ENCODE peak calls at places on chromosome 22, in four cellular contexts. Q, I, S and B are unnamed samples.

GRCh38 chr22:43197271-43197941 is 10.5 kb upstream of the TTLL12 start:
- DNase-seq in Q (no peak), I (no peak), S (no peak), B (no peak)

GRCh38 chr22:37189011-37189466 is 992 bp upstream of the C1QTNF6 start:
- DNase-seq in Q (no peak), I (peak; percentile 35), S (no peak), B (peak; percentile 4)

GRCh38 chr22:37545703-37546435 is 14.4 kb upstream of the CDC42EP1 start:
- DNase-seq in Q (no peak), I (peak; percentile 84), S (peak; percentile 95), B (no peak)

GRCh38 chr22:20503816-20504215 is 3.6 kb upstream of the MED15 start:
- DNase-seq in Q (no peak), I (no peak), S (no peak), B (no peak)

GRCh38 chr22:19105456-19105855 is 16.8 kb downstream of the DGCR2 start:
- DNase-seq in Q (no peak), I (no peak), S (no peak), B (no peak)

GRCh38 chr22:19984201-19984753 is 32.3 kb downstream of the ARVCF start:
- DNase-seq in Q (no peak), I (peak; percentile 77), S (no peak), B (peak; percentile 53)

GRCh38 chr22:44201556-44202129 is 20.9 kb downstream of the PARVG start:
- DNase-seq in Q (no peak), I (no peak), S (peak; percentile 25), B (no peak)

GRCh38 chr22:42856179-42856864 is 751 bp downstream of the ARFGAP3 start:
- DNase-seq in Q (peak; percentile 49), I (peak; percentile 26), S (peak; percentile 57), B (peak; percentile 69)

GRCh38 chr22:43113516-43114251 is 3.1 kb downstream of the BIK start:
- DNase-seq in Q (no peak), I (peak; percentile 54), S (no peak), B (no peak)

GRCh38 chr22:37428649-37429586 is 1.6 kb upstream of the ELFN2 start:
- DNase-seq in Q (peak; percentile 82), I (peak; percentile 65), S (peak; percentile 36), B (peak; percentile 75)

GRCh38 chr22:24580276-24580675 is 12.6 kb downstream of the LRRC75B start:
- DNase-seq in Q (no peak), I (no peak), S (no peak), B (no peak)

GRCh38 chr22:37525073-37525745 is 6.0 kb upstream of the CARD10 start:
- DNase-seq in Q (no peak), I (peak; percentile 75), S (no peak), B (peak; percentile 32)

GRCh38 chr22:38299001-38299651 is 18.1 kb downstream of the CSNK1E start:
- DNase-seq in Q (no peak), I (no peak), S (no peak), B (no peak)

GRCh38 chr22:37553725-37554124 is 6.6 kb upstream of the CDC42EP1 start:
- DNase-seq in Q (no peak), I (no peak), S (no peak), B (no peak)

GRCh38 chr22:38422615-38423511 is 32.1 kb downstream of the KCNJ4 start:
- DNase-seq in Q (no peak), I (no peak), S (no peak), B (no peak)

GRCh38 chr22:37609240-37610152 is 862 bp downstream of the GGA1 start:
- DNase-seq in Q (peak; percentile 74), I (no peak), S (peak; percentile 50), B (no peak)

GRCh38 chr22:30694171-30694637 is 470 bp upstream of the OSBP2 start:
- DNase-seq in Q (peak; percentile 60), I (peak; percentile 78), S (peak; percentile 65), B (peak; percentile 68)

GRCh38 chr22:44999231-44999630 is 10.6 kb downstream of the PHF21B start:
- DNase-seq in Q (no peak), I (no peak), S (no peak), B (no peak)

GRCh38 chr22:37425800-37426531 is 1.3 kb downstream of the ELFN2 start:
- DNase-seq in Q (no peak), I (no peak), S (no peak), B (peak; percentile 11)

GRCh38 chr22:42743501-42743991 is 22.9 kb upstream of the A4GALT start:
- DNase-seq in Q (peak; percentile 20), I (no peak), S (peak; percentile 68), B (no peak)

GRCh38 chr22:18091916-18092526 is 14.2 kb downstream of the PEX26 start:
- DNase-seq in Q (peak; percentile 67), I (peak; percentile 74), S (peak; percentile 76), B (peak; percentile 32)

GRCh38 chr22:17191163-17191562 is 28.1 kb downstream of the ADA2 start:
- DNase-seq in Q (no peak), I (no peak), S (no peak), B (no peak)

GRCh38 chr22:17235149-17235655 is 16.0 kb upstream of the ADA2 start:
- DNase-seq in Q (no peak), I (no peak), S (no peak), B (no peak)

GRCh38 chr22:20751185-20751851 is 22.6 kb upstream of the SERPIND1 start:
- DNase-seq in Q (no peak), I (no peak), S (no peak), B (no peak)

GRCh38 chr22:48943567-48944432 is 883.9 kb downstream of the BRD1 start:
- DNase-seq in Q (no peak), I (no peak), S (no peak), B (peak; percentile 17)

GRCh38 chr22:38300197-38300945 is 16.9 kb downstream of the CSNK1E start:
- DNase-seq in Q (no peak), I (no peak), S (no peak), B (no peak)

GRCh38 chr22:20015971-20016733 is 471 bp downstream of the ARVCF start:
- DNase-seq in Q (no peak), I (peak; percentile 41), S (peak; percentile 56), B (peak; percentile 24)

GRCh38 chr22:26702906-26703830 is 45.8 kb downstream of the MIAT start:
- DNase-seq in Q (no peak), I (no peak), S (no peak), B (no peak)

GRCh38 chr22:20607157-20607907 is 99.9 kb downstream of the MED15 start:
- DNase-seq in Q (peak; percentile 30), I (no peak), S (no peak), B (no peak)

GRCh38 chr22:18095101-18095805 is 15.4 kb upstream of the TUBA8 start:
- DNase-seq in Q (no peak), I (no peak), S (no peak), B (peak; percentile 30)

GRCh38 chr22:36156515-36157419 is 3.8 kb downstream of the APOL3 start:
- DNase-seq in Q (peak; percentile 46), I (peak; percentile 67), S (peak; percentile 85), B (peak; percentile 88)

GRCh38 chr22:43520632-43521039 is 108.8 kb downstream of the MPPED1 start:
- DNase-seq in Q (peak; percentile 57), I (no peak), S (no peak), B (no peak)

GRCh38 chr22:48444320-48445112 is 1383.2 kb downstream of the BRD1 start:
- DNase-seq in Q (no peak), I (no peak), S (no peak), B (no peak)

GRCh38 chr22:19357270-19358105 is 66.0 kb upstream of the CLTCL1 start:
- DNase-seq in Q (no peak), I (no peak), S (no peak), B (no peak)

GRCh38 chr22:21657361-21658118 is 8.3 kb upstream of the PPIL2 start:
- DNase-seq in Q (peak; percentile 96), I (peak; percentile 91), S (peak; percentile 34), B (peak; percentile 83)

GRCh38 chr22:19844423-19845368 is 10.0 kb downstream of the GNB1L start:
- DNase-seq in Q (peak; percentile 18), I (no peak), S (no peak), B (peak; percentile 52)

GRCh38 chr22:38412435-38413084 is 42.4 kb downstream of the KCNJ4 start:
- DNase-seq in Q (peak; percentile 87), I (peak; percentile 46), S (peak; percentile 58), B (peak; percentile 62)

GRCh38 chr22:19756288-19757128 is 4.1 kb upstream of the TBX1 start:
- DNase-seq in Q (peak; percentile 86), I (peak; percentile 82), S (no peak), B (peak; percentile 71)

GRCh38 chr22:37328017-37328416 is 45.7 kb downstream of the CYTH4 start:
- DNase-seq in Q (no peak), I (peak; percentile 73), S (no peak), B (no peak)

GRCh38 chr22:22754268-22754657 is 109.8 kb downstream of the GGTLC2 start:
- DNase-seq in Q (no peak), I (no peak), S (no peak), B (no peak)

GRCh38 chr22:22751043-22751603 is 106.7 kb downstream of the GGTLC2 start:
- DNase-seq in Q (no peak), I (no peak), S (no peak), B (no peak)

GRCh38 chr22:22752199-22752555 is 107.8 kb downstream of the GGTLC2 start:
- DNase-seq in Q (no peak), I (no peak), S (no peak), B (no peak)

GRCh38 chr22:22753526-22754267 is 109.3 kb downstream of the GGTLC2 start:
- DNase-seq in Q (peak; percentile 88), I (peak; percentile 91), S (peak; percentile 35), B (peak; percentile 89)

GRCh38 chr22:22752556-22753477 is 108.4 kb downstream of the GGTLC2 start:
- DNase-seq in Q (no peak), I (no peak), S (no peak), B (no peak)
- TF ChIP-seq CTCF in Q (no peak), I (no peak), S (no peak), B (no peak)

GRCh38 chr22:39519681-39520053 is 695 bp upstream of the ATF4 start:
- DNase-seq in Q (no peak), I (peak; percentile 66), S (no peak), B (no peak)
- TF ChIP-seq CTCF in Q (peak; percentile 45), I (no peak), S (no peak), B (no peak)

DNA sequence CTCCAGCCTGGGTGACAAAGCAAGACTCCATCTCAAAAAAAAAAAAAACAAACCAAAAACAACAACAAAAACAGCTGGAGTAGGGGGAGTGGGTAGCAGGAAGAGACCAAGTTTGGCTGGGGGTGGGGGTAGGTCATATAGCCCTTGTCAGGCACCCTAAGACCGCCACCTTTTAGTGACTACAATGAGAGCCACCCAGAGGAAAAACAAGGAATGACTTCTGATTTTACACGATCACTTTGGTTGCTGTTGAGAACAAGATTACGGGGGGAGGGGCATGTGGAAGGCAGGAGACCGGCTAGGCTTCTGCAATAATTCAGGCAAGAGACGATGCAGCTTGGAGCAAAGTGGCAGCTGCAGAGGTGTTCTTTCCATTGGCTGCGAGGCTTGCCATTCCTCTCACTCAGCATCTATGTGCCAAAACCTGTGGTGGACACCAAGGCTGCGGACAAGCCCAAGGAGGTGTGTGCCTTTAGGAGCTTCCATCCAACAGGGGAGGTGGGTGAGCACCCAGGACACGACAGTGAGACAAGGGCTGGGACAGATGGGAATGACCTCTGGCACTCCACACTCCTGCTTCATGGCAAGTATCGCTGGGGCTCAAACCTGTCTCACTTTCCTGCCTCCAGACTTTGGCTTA is 1.7 kb downstream of the RPS19BP1 start:
- DNase-seq in Q (no peak), I (peak; percentile 35), S (peak; percentile 35), B (peak; percentile 48)
- TF ChIP-seq CTCF in Q (no peak), I (peak; percentile 32), S (no peak), B (peak; percentile 23)

DNA sequence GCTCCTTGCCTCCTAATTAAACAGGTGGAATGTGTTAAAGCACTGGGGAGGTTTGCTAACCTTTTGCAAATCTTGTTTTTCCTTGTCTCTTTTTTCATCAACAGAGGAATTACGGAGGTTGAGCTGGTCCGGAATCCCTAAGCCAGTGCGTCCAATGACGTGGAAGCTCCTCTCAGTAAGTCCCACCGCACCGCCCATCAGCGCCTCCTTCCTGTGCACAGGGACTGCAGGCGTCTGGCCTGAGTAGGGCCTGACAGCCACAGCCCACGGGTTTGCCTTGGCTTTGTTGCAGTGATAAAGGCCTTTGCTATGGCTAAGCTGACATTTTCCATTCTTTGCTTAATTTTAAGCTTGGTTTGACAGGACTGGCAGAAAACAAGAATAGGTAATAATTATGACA is 116.1 kb downstream of the TBC1D22A start:
- DNase-seq in Q (no peak), I (no peak), S (no peak), B (no peak)
- TF ChIP-seq CTCF in Q (no peak), I (no peak), S (no peak), B (no peak)